ENCODE peak calls at places on chromosomes 4 and X, in five cellular contexts. One of them, this sample, is unnamed.

GRCh38 chrX:107674480-107675364 is 46.4 kb downstream of the PRPS1 start:
- DNase-seq in testis: peak
- DNase-seq in endothelial cell of umbilical vein: no peak
- DNase-seq in HTR-8/SVneo: no peak
- DNase-seq in non-pigmented ciliary epithelial cell: no peak
- DNase-seq in this sample: peak

GRCh38 chrX:126855839-126856238 is 36.3 kb downstream of the PRR32 start:
- DNase-seq in testis: no peak
- DNase-seq in endothelial cell of umbilical vein: no peak
- DNase-seq in HTR-8/SVneo: no peak
- DNase-seq in non-pigmented ciliary epithelial cell: no peak
- DNase-seq in this sample: no peak

GRCh38 chr4:112889619-112890294 is 159.7 kb upstream of the ANK2 start:
- DNase-seq in testis: no peak
- DNase-seq in endothelial cell of umbilical vein: no peak
- DNase-seq in HTR-8/SVneo: no peak
- DNase-seq in non-pigmented ciliary epithelial cell: no peak
- DNase-seq in this sample: no peak

GRCh38 chr4:84498203-84499026 is 677 bp downstream of the NKX6-1 start:
- DNase-seq in testis: no peak
- DNase-seq in endothelial cell of umbilical vein: peak
- DNase-seq in HTR-8/SVneo: no peak
- DNase-seq in non-pigmented ciliary epithelial cell: no peak
- DNase-seq in this sample: no peak

GRCh38 chr4:138639018-138639876 is 376.3 kb upstream of the NOCT start:
- DNase-seq in testis: no peak
- DNase-seq in endothelial cell of umbilical vein: peak
- DNase-seq in HTR-8/SVneo: no peak
- DNase-seq in non-pigmented ciliary epithelial cell: no peak
- DNase-seq in this sample: no peak

GRCh38 chr4:22391548-22391947 is 124.3 kb downstream of the ADGRA3 start:
- DNase-seq in testis: no peak
- DNase-seq in endothelial cell of umbilical vein: no peak
- DNase-seq in HTR-8/SVneo: no peak
- DNase-seq in non-pigmented ciliary epithelial cell: peak
- DNase-seq in this sample: no peak

GRCh38 chr4:128782076-128782715 is 27.3 kb upstream of the JADE1 start:
- DNase-seq in testis: no peak
- DNase-seq in endothelial cell of umbilical vein: no peak
- DNase-seq in HTR-8/SVneo: no peak
- DNase-seq in non-pigmented ciliary epithelial cell: no peak
- DNase-seq in this sample: no peak

GRCh38 chrX:136600059-136600458 is 47.9 kb upstream of the CD40LG start:
- DNase-seq in testis: no peak
- DNase-seq in endothelial cell of umbilical vein: no peak
- DNase-seq in HTR-8/SVneo: no peak
- DNase-seq in non-pigmented ciliary epithelial cell: no peak
- DNase-seq in this sample: no peak

GRCh38 chr4:90503677-90504076 is 376.5 kb downstream of the CCSER1 start:
- DNase-seq in testis: no peak
- DNase-seq in endothelial cell of umbilical vein: no peak
- DNase-seq in HTR-8/SVneo: no peak
- DNase-seq in non-pigmented ciliary epithelial cell: no peak
- DNase-seq in this sample: no peak

GRCh38 chrX:119647552-119648420 is 41.6 kb upstream of the NKRF start:
- DNase-seq in testis: no peak
- DNase-seq in endothelial cell of umbilical vein: no peak
- DNase-seq in HTR-8/SVneo: no peak
- DNase-seq in non-pigmented ciliary epithelial cell: no peak
- DNase-seq in this sample: no peak

GRCh38 chr4:183392377-183392776 is 52.1 kb upstream of the CDKN2AIP start:
- DNase-seq in testis: no peak
- DNase-seq in endothelial cell of umbilical vein: no peak
- DNase-seq in HTR-8/SVneo: no peak
- DNase-seq in non-pigmented ciliary epithelial cell: no peak
- DNase-seq in this sample: peak

GRCh38 chr4:121192013-121192412 is 27.9 kb upstream of the TNIP3 start:
- DNase-seq in testis: no peak
- DNase-seq in endothelial cell of umbilical vein: no peak
- DNase-seq in HTR-8/SVneo: no peak
- DNase-seq in non-pigmented ciliary epithelial cell: no peak
- DNase-seq in this sample: no peak

GRCh38 chrX:153498453-153498852 is 3.7 kb downstream of the BGN start:
- DNase-seq in testis: no peak
- DNase-seq in endothelial cell of umbilical vein: no peak
- DNase-seq in HTR-8/SVneo: no peak
- DNase-seq in non-pigmented ciliary epithelial cell: no peak
- DNase-seq in this sample: no peak

GRCh38 chr4:140858897-140859296 is 102.7 kb upstream of the TBC1D9 start:
- DNase-seq in testis: no peak
- DNase-seq in endothelial cell of umbilical vein: no peak
- DNase-seq in HTR-8/SVneo: no peak
- DNase-seq in non-pigmented ciliary epithelial cell: no peak
- DNase-seq in this sample: no peak

GRCh38 chrX:101370888-101371504 is 15.0 kb downstream of the BTK start:
- DNase-seq in testis: no peak
- DNase-seq in endothelial cell of umbilical vein: no peak
- DNase-seq in HTR-8/SVneo: no peak
- DNase-seq in non-pigmented ciliary epithelial cell: no peak
- DNase-seq in this sample: no peak

GRCh38 chr4:138090145-138090917 is 151.8 kb downstream of the SLC7A11 start:
- DNase-seq in testis: peak
- DNase-seq in endothelial cell of umbilical vein: peak
- DNase-seq in HTR-8/SVneo: peak
- DNase-seq in non-pigmented ciliary epithelial cell: peak
- DNase-seq in this sample: peak

GRCh38 chr4:151569650-151570049 is 160.7 kb downstream of the FHIP1A start:
- DNase-seq in testis: no peak
- DNase-seq in endothelial cell of umbilical vein: no peak
- DNase-seq in HTR-8/SVneo: no peak
- DNase-seq in non-pigmented ciliary epithelial cell: no peak
- DNase-seq in this sample: no peak

GRCh38 chr4:54908744-54909143 is 216.7 kb downstream of the KDR start:
- DNase-seq in testis: no peak
- DNase-seq in endothelial cell of umbilical vein: no peak
- DNase-seq in HTR-8/SVneo: no peak
- DNase-seq in non-pigmented ciliary epithelial cell: no peak
- DNase-seq in this sample: no peak

GRCh38 chr4:170079981-170080380 is 9.8 kb downstream of the AADAT start:
- DNase-seq in testis: no peak
- DNase-seq in endothelial cell of umbilical vein: no peak
- DNase-seq in HTR-8/SVneo: no peak
- DNase-seq in non-pigmented ciliary epithelial cell: no peak
- DNase-seq in this sample: no peak

GRCh38 chr4:40190880-40191815 is 5.7 kb upstream of the RHOH start:
- DNase-seq in testis: no peak
- DNase-seq in endothelial cell of umbilical vein: no peak
- DNase-seq in HTR-8/SVneo: no peak
- DNase-seq in non-pigmented ciliary epithelial cell: no peak
- DNase-seq in this sample: no peak

GRCh38 chr4:182010876-182011275 is 232.3 kb upstream of the TENM3 start:
- DNase-seq in testis: no peak
- DNase-seq in endothelial cell of umbilical vein: no peak
- DNase-seq in HTR-8/SVneo: no peak
- DNase-seq in non-pigmented ciliary epithelial cell: no peak
- DNase-seq in this sample: no peak

GRCh38 chrX:67415937-67416336 is 127.9 kb upstream of the AR start:
- DNase-seq in testis: no peak
- DNase-seq in endothelial cell of umbilical vein: no peak
- DNase-seq in HTR-8/SVneo: no peak
- DNase-seq in non-pigmented ciliary epithelial cell: no peak
- DNase-seq in this sample: no peak

GRCh38 chr4:78704981-78705757 is 71.0 kb upstream of the BMP2K start:
- DNase-seq in testis: peak
- DNase-seq in endothelial cell of umbilical vein: no peak
- DNase-seq in HTR-8/SVneo: no peak
- DNase-seq in non-pigmented ciliary epithelial cell: no peak
- DNase-seq in this sample: no peak

GRCh38 chr4:2071912-2072867 is 13.1 kb downstream of the NAT8L start:
- DNase-seq in testis: peak
- DNase-seq in endothelial cell of umbilical vein: no peak
- DNase-seq in HTR-8/SVneo: no peak
- DNase-seq in non-pigmented ciliary epithelial cell: no peak
- DNase-seq in this sample: no peak

GRCh38 chrX:105314468-105314867 is 94.0 kb upstream of the TEX13A start:
- DNase-seq in testis: no peak
- DNase-seq in endothelial cell of umbilical vein: peak
- DNase-seq in HTR-8/SVneo: no peak
- DNase-seq in non-pigmented ciliary epithelial cell: no peak
- DNase-seq in this sample: no peak

GRCh38 chr4:41472098-41472497 is 65.9 kb upstream of the LIMCH1 start:
- DNase-seq in testis: no peak
- DNase-seq in endothelial cell of umbilical vein: no peak
- DNase-seq in HTR-8/SVneo: no peak
- DNase-seq in non-pigmented ciliary epithelial cell: no peak
- DNase-seq in this sample: no peak

GRCh38 chrX:16946361-16946964 is at the start of gene REPS2:
- DNase-seq in testis: peak
- DNase-seq in endothelial cell of umbilical vein: peak
- DNase-seq in HTR-8/SVneo: peak
- DNase-seq in non-pigmented ciliary epithelial cell: no peak
- DNase-seq in this sample: peak

GRCh38 chr4:94442251-94442650 is 9.5 kb upstream of the PDLIM5 start:
- DNase-seq in testis: no peak
- DNase-seq in endothelial cell of umbilical vein: no peak
- DNase-seq in HTR-8/SVneo: no peak
- DNase-seq in non-pigmented ciliary epithelial cell: no peak
- DNase-seq in this sample: no peak

GRCh38 chr4:23163649-23164436 is 471.1 kb downstream of the GBA3 start:
- DNase-seq in testis: no peak
- DNase-seq in endothelial cell of umbilical vein: no peak
- DNase-seq in HTR-8/SVneo: peak
- DNase-seq in non-pigmented ciliary epithelial cell: no peak
- DNase-seq in this sample: no peak

GRCh38 chr4:61556277-61556676 is 356.2 kb downstream of the ADGRL3 start:
- DNase-seq in testis: no peak
- DNase-seq in endothelial cell of umbilical vein: no peak
- DNase-seq in HTR-8/SVneo: no peak
- DNase-seq in non-pigmented ciliary epithelial cell: no peak
- DNase-seq in this sample: no peak

GRCh38 chrX:17380221-17380620 is 5.2 kb downstream of the NHS start:
- DNase-seq in testis: no peak
- DNase-seq in endothelial cell of umbilical vein: no peak
- DNase-seq in HTR-8/SVneo: no peak
- DNase-seq in non-pigmented ciliary epithelial cell: no peak
- DNase-seq in this sample: no peak

GRCh38 chr4:77179512-77179911 is 22.5 kb downstream of the CCNG2 start:
- DNase-seq in testis: no peak
- DNase-seq in endothelial cell of umbilical vein: no peak
- DNase-seq in HTR-8/SVneo: no peak
- DNase-seq in non-pigmented ciliary epithelial cell: no peak
- DNase-seq in this sample: no peak

This sample was measured in HL-60.